ENCODE peak calls at places on chromosome 10, in five cellular contexts. One of them, this sample, is unnamed.
A peak's percentile ranks its signal among the peaks of the same experiment; 100 is the strongest.

GRCh38 chr10:98646998-98647917 is 200.5 kb upstream of the HPS1 start:
- DNase-seq in NT2/D1: peak; percentile 30
- DNase-seq in AG10803: no peak
- DNase-seq in HCT116: no peak
- DNase-seq in A549: no peak
- DNase-seq in this sample: no peak

GRCh38 chr10:86536294-86536861 is 14.8 kb upstream of the WAPL start:
- DNase-seq in NT2/D1: no peak
- DNase-seq in AG10803: no peak
- DNase-seq in HCT116: no peak
- DNase-seq in A549: no peak
- DNase-seq in this sample: no peak

GRCh38 chr10:58473966-58474365 is 38.7 kb upstream of the BICC1 start:
- DNase-seq in NT2/D1: no peak
- DNase-seq in AG10803: no peak
- DNase-seq in HCT116: no peak
- DNase-seq in A549: no peak
- DNase-seq in this sample: no peak

GRCh38 chr10:16182688-16183087 is 254.1 kb upstream of the PTER start:
- DNase-seq in NT2/D1: no peak
- DNase-seq in AG10803: peak; percentile 68
- DNase-seq in HCT116: no peak
- DNase-seq in A549: no peak
- DNase-seq in this sample: no peak

GRCh38 chr10:45152726-45153125 is 152.0 kb downstream of the ZNF22 start:
- DNase-seq in NT2/D1: no peak
- DNase-seq in AG10803: no peak
- DNase-seq in HCT116: no peak
- DNase-seq in A549: no peak
- DNase-seq in this sample: peak; percentile 6

GRCh38 chr10:75426880-75427279 is 4.5 kb upstream of the LRMDA start:
- DNase-seq in NT2/D1: no peak
- DNase-seq in AG10803: no peak
- DNase-seq in HCT116: no peak
- DNase-seq in A549: no peak
- DNase-seq in this sample: no peak

GRCh38 chr10:16751244-16751643 is 66.0 kb downstream of the RSU1 start:
- DNase-seq in NT2/D1: no peak
- DNase-seq in AG10803: no peak
- DNase-seq in HCT116: peak; percentile 2
- DNase-seq in A549: no peak
- DNase-seq in this sample: no peak

GRCh38 chr10:45420453-45421192 is 46.6 kb downstream of the ALOX5 start:
- DNase-seq in NT2/D1: no peak
- DNase-seq in AG10803: peak; percentile 46
- DNase-seq in HCT116: no peak
- DNase-seq in A549: no peak
- DNase-seq in this sample: peak; percentile 11

GRCh38 chr10:27192284-27192683 is 37.1 kb downstream of the MASTL start:
- DNase-seq in NT2/D1: no peak
- DNase-seq in AG10803: peak; percentile 86
- DNase-seq in HCT116: peak; percentile 56
- DNase-seq in A549: peak; percentile 58
- DNase-seq in this sample: peak; percentile 86

GRCh38 chr10:43203491-43204393 is 63.1 kb downstream of the RASGEF1A start:
- DNase-seq in NT2/D1: no peak
- DNase-seq in AG10803: no peak
- DNase-seq in HCT116: peak; percentile 58
- DNase-seq in A549: no peak
- DNase-seq in this sample: no peak

GRCh38 chr10:79273603-79274002 is 73.7 kb upstream of the PPIF start:
- DNase-seq in NT2/D1: no peak
- DNase-seq in AG10803: no peak
- DNase-seq in HCT116: no peak
- DNase-seq in A549: no peak
- DNase-seq in this sample: no peak

GRCh38 chr10:10209152-10209551 is 808.5 kb upstream of the CELF2 start:
- DNase-seq in NT2/D1: no peak
- DNase-seq in AG10803: peak; percentile 24
- DNase-seq in HCT116: no peak
- DNase-seq in A549: no peak
- DNase-seq in this sample: peak; percentile 81

GRCh38 chr10:124667425-124668130 is 76.6 kb downstream of the FAM53B start:
- DNase-seq in NT2/D1: no peak
- DNase-seq in AG10803: no peak
- DNase-seq in HCT116: no peak
- DNase-seq in A549: no peak
- DNase-seq in this sample: peak; percentile 28

GRCh38 chr10:66928000-66928770 is 2.3 kb downstream of the LRRTM3 start:
- DNase-seq in NT2/D1: no peak
- DNase-seq in AG10803: peak; percentile 1
- DNase-seq in HCT116: no peak
- DNase-seq in A549: no peak
- DNase-seq in this sample: no peak

GRCh38 chr10:72423426-72423825 is 68.7 kb upstream of the DNAJB12 start:
- DNase-seq in NT2/D1: no peak
- DNase-seq in AG10803: no peak
- DNase-seq in HCT116: no peak
- DNase-seq in A549: no peak
- DNase-seq in this sample: no peak

GRCh38 chr10:5958680-5959079 is 18.7 kb downstream of the IL15RA start:
- DNase-seq in NT2/D1: no peak
- DNase-seq in AG10803: no peak
- DNase-seq in HCT116: no peak
- DNase-seq in A549: no peak
- DNase-seq in this sample: no peak

GRCh38 chr10:68096913-68097509 is 12.3 kb upstream of the MYPN start:
- DNase-seq in NT2/D1: peak; percentile 62
- DNase-seq in AG10803: peak; percentile 93
- DNase-seq in HCT116: peak; percentile 80
- DNase-seq in A549: peak; percentile 69
- DNase-seq in this sample: peak; percentile 91

GRCh38 chr10:26211781-26212444 is 4.7 kb upstream of the GAD2 start:
- DNase-seq in NT2/D1: no peak
- DNase-seq in AG10803: no peak
- DNase-seq in HCT116: no peak
- DNase-seq in A549: no peak
- DNase-seq in this sample: no peak

GRCh38 chr10:6023661-6024333 is 38.4 kb downstream of the IL2RA start:
- DNase-seq in NT2/D1: no peak
- DNase-seq in AG10803: peak; percentile 78
- DNase-seq in HCT116: no peak
- DNase-seq in A549: no peak
- DNase-seq in this sample: no peak

GRCh38 chr10:85918371-85918770 is 448.2 kb downstream of the GRID1 start:
- DNase-seq in NT2/D1: no peak
- DNase-seq in AG10803: no peak
- DNase-seq in HCT116: no peak
- DNase-seq in A549: no peak
- DNase-seq in this sample: no peak

GRCh38 chr10:68231106-68231901 is 609 bp downstream of the ATOH7 start:
- DNase-seq in NT2/D1: peak; percentile 58
- DNase-seq in AG10803: peak; percentile 60
- DNase-seq in HCT116: peak; percentile 45
- DNase-seq in A549: peak; percentile 92
- DNase-seq in this sample: peak; percentile 62

GRCh38 chr10:77176224-77176623 is 461.4 kb downstream of the KCNMA1 start:
- DNase-seq in NT2/D1: no peak
- DNase-seq in AG10803: no peak
- DNase-seq in HCT116: no peak
- DNase-seq in A549: no peak
- DNase-seq in this sample: no peak

GRCh38 chr10:95337354-95337753 is 46.6 kb upstream of the PDLIM1 start:
- DNase-seq in NT2/D1: no peak
- DNase-seq in AG10803: no peak
- DNase-seq in HCT116: no peak
- DNase-seq in A549: no peak
- DNase-seq in this sample: no peak

GRCh38 chr10:101941871-101942270 is 98.3 kb upstream of the KCNIP2 start:
- DNase-seq in NT2/D1: no peak
- DNase-seq in AG10803: peak; percentile 43
- DNase-seq in HCT116: no peak
- DNase-seq in A549: no peak
- DNase-seq in this sample: peak; percentile 44

GRCh38 chr10:48497965-48498770 is 106.7 kb downstream of the ARHGAP22 start:
- DNase-seq in NT2/D1: no peak
- DNase-seq in AG10803: no peak
- DNase-seq in HCT116: no peak
- DNase-seq in A549: no peak
- DNase-seq in this sample: no peak

GRCh38 chr10:76649723-76650127 is 987.9 kb downstream of the KCNMA1 start:
- DNase-seq in NT2/D1: no peak
- DNase-seq in AG10803: peak; percentile 64
- DNase-seq in HCT116: no peak
- DNase-seq in A549: no peak
- DNase-seq in this sample: peak; percentile 47

GRCh38 chr10:4234661-4235060 is 449.7 kb upstream of the KLF6 start:
- DNase-seq in NT2/D1: no peak
- DNase-seq in AG10803: no peak
- DNase-seq in HCT116: no peak
- DNase-seq in A549: no peak
- DNase-seq in this sample: peak; percentile 87

GRCh38 chr10:74328388-74328787 is 177.4 kb downstream of the ADK start:
- DNase-seq in NT2/D1: no peak
- DNase-seq in AG10803: no peak
- DNase-seq in HCT116: no peak
- DNase-seq in A549: no peak
- DNase-seq in this sample: no peak

GRCh38 chr10:44593952-44594351 is 209.1 kb upstream of the CXCL12 start:
- DNase-seq in NT2/D1: no peak
- DNase-seq in AG10803: no peak
- DNase-seq in HCT116: no peak
- DNase-seq in A549: no peak
- DNase-seq in this sample: no peak

GRCh38 chr10:89888647-89889046 is 187.3 kb downstream of the KIF20B start:
- DNase-seq in NT2/D1: no peak
- DNase-seq in AG10803: no peak
- DNase-seq in HCT116: no peak
- DNase-seq in A549: no peak
- DNase-seq in this sample: no peak

GRCh38 chr10:89887406-89887805 is 186.0 kb downstream of the KIF20B start:
- DNase-seq in NT2/D1: no peak
- DNase-seq in AG10803: no peak
- DNase-seq in HCT116: no peak
- DNase-seq in A549: no peak
- DNase-seq in this sample: no peak

GRCh38 chr10:89887830-89888229 is 186.4 kb downstream of the KIF20B start:
- DNase-seq in NT2/D1: no peak
- DNase-seq in AG10803: peak; percentile 4
- DNase-seq in HCT116: no peak
- DNase-seq in A549: no peak
- DNase-seq in this sample: peak; percentile 14

GRCh38 chr10:89891006-89891405 is 189.6 kb downstream of the KIF20B start:
- DNase-seq in NT2/D1: no peak
- DNase-seq in AG10803: no peak
- DNase-seq in HCT116: no peak
- DNase-seq in A549: no peak
- DNase-seq in this sample: no peak

DNA sequence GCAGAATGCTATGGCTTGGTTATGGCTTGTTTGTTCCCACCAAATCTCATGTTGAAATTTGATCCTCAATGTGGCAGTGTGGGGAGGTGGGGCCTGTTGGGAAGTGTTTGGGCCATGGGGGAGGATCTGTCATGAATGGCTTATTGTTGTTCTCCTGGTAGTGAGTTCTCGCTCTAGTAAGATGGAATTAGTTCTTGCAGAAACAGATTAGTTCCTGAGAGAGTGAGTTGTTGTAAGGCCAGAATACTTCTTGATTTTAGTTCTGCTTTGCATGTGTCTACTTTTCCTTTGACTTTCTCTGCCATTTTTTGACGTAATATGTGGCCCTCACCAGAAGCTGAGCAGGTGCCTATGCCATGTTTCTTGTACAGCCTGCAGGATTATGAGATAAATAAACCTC is 188.2 kb downstream of the KIF20B start:
- DNase-seq in NT2/D1: no peak
- DNase-seq in AG10803: no peak
- DNase-seq in HCT116: no peak
- DNase-seq in A549: no peak
- DNase-seq in this sample: no peak
- H3K4me3 ChIP-seq in NT2/D1: no peak overlapping the region
- H3K4me3 ChIP-seq in AG10803: no peak overlapping the region
- H3K4me3 ChIP-seq in HCT116: no peak overlapping the region
- H3K4me3 ChIP-seq in A549: no peak overlapping the region
- H3K4me3 ChIP-seq in this sample: no peak overlapping the region

GRCh38 chr10:129953541-129954031 is 10.5 kb downstream of the EBF3 start:
- DNase-seq in NT2/D1: no peak
- DNase-seq in AG10803: peak; percentile 94
- DNase-seq in HCT116: no peak
- DNase-seq in A549: no peak
- DNase-seq in this sample: no peak
- H3K4me3 ChIP-seq in NT2/D1: no peak overlapping the region
- H3K4me3 ChIP-seq in AG10803: peak overlapping the region; percentile 23
- H3K4me3 ChIP-seq in HCT116: no peak overlapping the region
- H3K4me3 ChIP-seq in A549: no peak overlapping the region
- H3K4me3 ChIP-seq in this sample: no peak overlapping the region

GRCh38 chr10:132942740-132943554 is 577 bp upstream of the CFAP46 start:
- DNase-seq in NT2/D1: no peak
- DNase-seq in AG10803: no peak
- DNase-seq in HCT116: no peak
- DNase-seq in A549: peak; percentile 31
- DNase-seq in this sample: no peak
- H3K4me3 ChIP-seq in NT2/D1: peak overlapping the region; percentile 35
- H3K4me3 ChIP-seq in AG10803: peak overlapping the region; percentile 49
- H3K4me3 ChIP-seq in HCT116: peak overlapping the region; percentile 46
- H3K4me3 ChIP-seq in A549: peak overlapping the region; percentile 64
- H3K4me3 ChIP-seq in this sample: peak overlapping the region; percentile 57

GRCh38 chr10:110432084-110432483 is 65.6 kb upstream of the DUSP5 start:
- DNase-seq in NT2/D1: no peak
- DNase-seq in AG10803: no peak
- DNase-seq in HCT116: no peak
- DNase-seq in A549: no peak
- DNase-seq in this sample: no peak

GRCh38 chr10:110432814-110433565 is 64.7 kb upstream of the DUSP5 start:
- DNase-seq in NT2/D1: no peak
- DNase-seq in AG10803: no peak
- DNase-seq in HCT116: no peak
- DNase-seq in A549: no peak
- DNase-seq in this sample: no peak

GRCh38 chr10:110434477-110435096 is 63.1 kb upstream of the DUSP5 start:
- DNase-seq in NT2/D1: no peak
- DNase-seq in AG10803: no peak
- DNase-seq in HCT116: no peak
- DNase-seq in A549: no peak
- DNase-seq in this sample: no peak

GRCh38 chr10:110431659-110432058 is 66.0 kb upstream of the DUSP5 start:
- DNase-seq in NT2/D1: no peak
- DNase-seq in AG10803: no peak
- DNase-seq in HCT116: no peak
- DNase-seq in A549: no peak
- DNase-seq in this sample: no peak

DNA sequence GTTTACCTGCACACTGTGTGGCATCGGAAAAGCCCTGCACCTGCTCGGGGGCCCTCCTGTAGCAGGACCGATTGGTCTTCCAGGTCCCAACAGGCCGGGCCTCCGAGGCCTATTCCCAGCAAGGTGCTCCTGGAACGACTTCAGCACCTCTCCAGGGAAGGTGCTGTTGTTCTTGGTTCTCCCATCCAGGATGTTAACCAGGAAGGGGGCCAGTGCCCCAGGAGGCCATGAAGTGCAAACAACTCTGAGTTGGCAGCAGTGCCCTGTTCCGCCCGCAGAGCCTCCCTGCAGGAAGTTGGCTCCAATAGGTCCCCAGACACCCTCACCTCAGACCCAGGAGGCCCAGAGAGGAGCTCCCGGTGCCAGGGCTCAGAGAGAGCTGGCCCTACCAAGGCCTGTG is 64.0 kb upstream of the DUSP5 start:
- DNase-seq in NT2/D1: no peak
- DNase-seq in AG10803: no peak
- DNase-seq in HCT116: no peak
- DNase-seq in A549: no peak
- DNase-seq in this sample: no peak
- H3K4me3 ChIP-seq in NT2/D1: no peak overlapping the region
- H3K4me3 ChIP-seq in AG10803: no peak overlapping the region
- H3K4me3 ChIP-seq in HCT116: no peak overlapping the region
- H3K4me3 ChIP-seq in A549: no peak overlapping the region
- H3K4me3 ChIP-seq in this sample: no peak overlapping the region